ENCODE peak calls at places on chromosomes 12 and 14, in four cellular contexts. R is H1, S is K562, N is HCT116. H is an unnamed sample.

GRCh38 chr12:5244513-5244972 is 187.4 kb upstream of the NTF3 start:
- DNase-seq in S (peak), N (no peak), R (no peak), H (no peak)

GRCh38 chr12:110742718-110743570 is at the start of gene PPP1CC:
- DNase-seq in N (peak), R (peak), S (peak), H (peak)

GRCh38 chr12:117472983-117473382 is 111.6 kb upstream of the NOS1 start:
- DNase-seq in R (peak), S (peak), N (peak), H (peak)

GRCh38 chr12:49784756-49785409 is 43.3 kb downstream of the NCKAP5L start:
- DNase-seq in N (no peak), R (no peak), S (peak), H (no peak)

GRCh38 chr12:44869503-44869902 is 6.6 kb downstream of the NELL2 start:
- DNase-seq in R (no peak), S (no peak), N (no peak), H (no peak)

GRCh38 chr14:34913619-34914018 is 38.5 kb upstream of the BAZ1A start:
- DNase-seq in R (no peak), S (peak), N (no peak), H (no peak)

GRCh38 chr14:28766505-28767238 is at the start of gene FOXG1:
- DNase-seq in R (peak), S (peak), N (no peak), H (no peak)

GRCh38 chr14:89443002-89443660 is 26.1 kb upstream of the FOXN3 start:
- DNase-seq in R (no peak), S (no peak), N (no peak), H (no peak)

GRCh38 chr14:98752660-98753059 is 519.3 kb downstream of the BCL11B start:
- DNase-seq in N (no peak), R (peak), S (no peak), H (no peak)

GRCh38 chr12:64192644-64193043 is 29.5 kb downstream of the KICS2 start:
- DNase-seq in R (no peak), S (no peak), N (no peak), H (no peak)

GRCh38 chr14:32331227-32331597 is 2.1 kb downstream of the AKAP6 start:
- DNase-seq in R (no peak), S (peak), N (no peak), H (no peak)

GRCh38 chr12:95607642-95608041 is 56.4 kb upstream of the USP44 start:
- DNase-seq in S (no peak), R (no peak), N (no peak), H (peak)

GRCh38 chr12:31582155-31582554 is 8.8 kb downstream of the DENND5B start:
- DNase-seq in S (no peak), N (no peak), R (no peak), H (no peak)

GRCh38 chr14:74965770-74966153 is 10.4 kb upstream of the PGF start:
- DNase-seq in S (no peak), N (no peak), R (no peak), H (no peak)

GRCh38 chr14:66709292-66709691 is 201.3 kb downstream of the GPHN start:
- DNase-seq in N (peak), S (no peak), R (no peak), H (peak)

GRCh38 chr14:74085047-74085637 is 386 bp downstream of the LIN52 start:
- DNase-seq in S (peak), R (no peak), N (no peak), H (peak)

GRCh38 chr14:23485311-23485710 is 15.8 kb downstream of the NGDN start:
- DNase-seq in R (peak), N (no peak), S (no peak), H (no peak)

GRCh38 chr14:73633115-73633514 is 11.7 kb upstream of the DNAL1 start:
- DNase-seq in R (no peak), N (no peak), S (no peak), H (no peak)

GRCh38 chr12:79274571-79275064 is 410.0 kb downstream of the SYT1 start:
- DNase-seq in S (no peak), R (peak), N (no peak), H (no peak)

GRCh38 chr14:105411985-105412767 is 7.5 kb upstream of the MTA1 start:
- DNase-seq in R (no peak), N (no peak), S (no peak), H (no peak)

GRCh38 chr14:88933203-88933602 is 108.8 kb downstream of the TTC8 start:
- DNase-seq in R (no peak), S (no peak), N (no peak), H (no peak)

GRCh38 chr12:52366738-52367485 is at the start of gene KRT85:
- DNase-seq in S (no peak), R (no peak), N (no peak), H (no peak)

GRCh38 chr12:118398878-118399277 is 22.5 kb downstream of the SUDS3 start:
- DNase-seq in N (no peak), R (no peak), S (no peak), H (no peak)

GRCh38 chr14:100291305-100292075 is 14.8 kb downstream of the SLC25A29 start:
- DNase-seq in S (no peak), R (no peak), N (no peak), H (no peak)

GRCh38 chr14:99733551-99734405 is 49.7 kb downstream of the CYP46A1 start:
- DNase-seq in N (no peak), R (no peak), S (no peak), H (no peak)

GRCh38 chr14:83883732-83884131 is 1646.2 kb upstream of the FLRT2 start:
- DNase-seq in R (no peak), S (no peak), N (no peak), H (no peak)

GRCh38 chr12:73321776-73322175 is 1049.6 kb downstream of the TRHDE start:
- DNase-seq in S (no peak), R (no peak), N (no peak), H (no peak)

GRCh38 chr12:102439391-102440108 is 40.8 kb downstream of the IGF1 start:
- DNase-seq in S (no peak), R (no peak), N (no peak), H (no peak)

GRCh38 chr14:81137316-81137715 is 83.4 kb downstream of the GTF2A1 start:
- DNase-seq in S (no peak), R (no peak), N (no peak), H (no peak)
- TF ChIP-seq MAX in S (no peak), R (no peak), N (no peak), H (no peak)

GRCh38 chr12:112506513-112507166 is 87.9 kb downstream of the PTPN11 start:
- DNase-seq in R (no peak), S (peak), N (no peak), H (no peak)
- TF ChIP-seq FOSL1 in R (no peak), S (no peak), N (no peak), H (no peak)

GRCh38 chr12:91406920-91407341 is 224.3 kb upstream of the DCN start:
- DNase-seq in R (no peak), N (peak), S (no peak), H (no peak)
- TF ChIP-seq MAX in R (no peak), N (no peak), S (no peak), H (no peak)

DNA sequence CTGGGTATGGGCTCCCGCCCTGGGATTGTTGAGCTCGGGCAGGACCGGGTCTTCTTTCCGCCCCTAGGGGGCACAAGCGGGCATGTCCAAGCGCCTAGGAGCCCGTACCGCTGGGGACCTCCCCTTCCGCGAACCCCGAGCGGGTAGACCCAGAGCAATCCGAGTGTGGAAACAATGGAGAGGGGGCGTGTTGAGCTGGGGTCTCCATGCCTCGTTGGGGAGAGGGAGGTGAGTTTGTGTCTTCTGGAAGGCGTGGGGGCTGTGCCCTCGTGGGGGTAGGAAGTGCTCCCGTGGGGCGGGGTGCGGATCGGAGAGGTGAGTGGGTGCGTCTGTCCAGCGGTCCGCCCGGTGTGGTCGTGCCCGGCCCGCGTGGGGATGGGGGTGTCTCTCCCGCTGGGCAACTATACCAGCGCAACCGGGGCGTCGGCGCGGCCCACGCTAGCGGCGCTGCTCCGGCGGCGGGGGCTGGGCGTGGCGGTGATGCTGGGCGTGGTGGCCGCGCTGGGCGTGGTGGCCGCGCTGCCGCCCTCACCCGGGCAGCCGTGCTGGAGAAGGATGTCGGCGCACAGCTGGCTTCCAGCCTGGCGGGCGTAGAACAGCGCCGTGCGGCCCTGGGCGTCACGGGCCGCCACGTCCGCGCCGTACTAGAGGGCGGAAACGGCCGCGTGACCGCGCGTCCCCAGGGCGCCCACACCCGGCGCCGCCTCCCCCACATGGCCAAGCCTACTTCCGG is 12.2 kb downstream of the AGAP2 start:
- DNase-seq in N (peak), R (peak), S (no peak), H (peak)
- TF ChIP-seq FOSL1 in N (no peak), R (no peak), S (no peak), H (no peak)

DNA sequence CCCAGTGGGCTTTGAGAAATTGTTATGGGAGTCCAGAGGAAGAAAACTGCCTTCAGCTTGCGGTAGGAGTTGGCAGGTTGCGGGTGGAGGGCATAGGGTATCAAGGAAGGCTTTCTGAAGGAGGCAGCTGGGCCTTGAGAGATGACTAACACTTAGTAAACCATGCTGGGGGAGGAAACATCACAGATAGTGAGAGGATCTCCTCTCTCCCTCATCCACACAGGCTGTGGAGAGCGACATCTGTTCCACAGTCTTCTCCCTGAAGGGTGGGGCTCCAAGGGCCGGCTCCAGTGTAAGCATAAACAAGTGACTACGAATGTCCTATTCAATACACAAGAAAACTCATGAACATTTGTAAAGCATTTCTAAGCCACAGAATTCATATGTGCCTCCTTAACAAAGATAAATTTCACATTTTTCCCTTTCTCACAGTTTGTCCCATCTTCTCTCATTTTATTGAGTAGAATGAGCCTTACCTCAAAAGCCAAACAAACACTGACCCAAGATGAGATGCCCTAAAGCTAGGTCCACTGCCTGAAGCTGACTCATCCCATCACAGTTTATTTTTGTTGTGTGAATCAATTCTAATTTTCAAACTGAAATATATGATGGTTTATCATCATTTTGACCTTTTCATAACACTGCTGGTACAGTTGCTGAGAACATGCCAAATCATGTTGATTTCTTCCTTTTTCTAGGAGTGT is 227.9 kb downstream of the SLC25A21 start:
- DNase-seq in S (peak), R (no peak), N (no peak), H (no peak)
- TF ChIP-seq MAX in S (no peak), R (no peak), N (no peak), H (no peak)

GRCh38 chr12:115341442-115341841 is 657.5 kb upstream of the TBX3 start:
- DNase-seq in S (no peak), N (peak), R (no peak), H (no peak)

GRCh38 chr12:115338566-115339294 is 654.8 kb upstream of the TBX3 start:
- DNase-seq in S (no peak), R (no peak), N (no peak), H (no peak)

GRCh38 chr12:115337693-115338543 is 653.9 kb upstream of the TBX3 start:
- DNase-seq in N (peak), S (peak), R (peak), H (peak)

GRCh38 chr12:115343008-115343407 is 659.0 kb upstream of the TBX3 start:
- DNase-seq in S (no peak), N (no peak), R (no peak), H (no peak)

DNA sequence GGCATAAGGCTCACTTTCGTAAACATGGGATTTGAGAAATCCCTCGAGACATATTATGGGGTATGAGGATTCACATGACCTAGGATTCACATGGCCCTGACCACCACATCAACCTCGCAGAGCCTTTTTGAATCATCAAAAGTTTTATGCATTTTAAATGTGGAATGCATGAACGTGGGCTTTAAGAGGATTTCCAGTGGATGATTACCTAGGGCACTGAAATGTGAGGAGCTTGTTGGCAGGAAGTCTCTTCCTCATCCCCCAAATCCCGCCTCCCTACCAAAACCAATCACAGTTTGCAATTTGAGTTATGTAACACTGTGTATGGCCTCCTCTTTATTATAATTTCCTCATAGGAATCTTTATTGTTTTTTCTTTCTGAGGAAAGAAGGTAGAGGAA is 659.6 kb upstream of the TBX3 start:
- DNase-seq in S (no peak), N (no peak), R (no peak), H (no peak)
- TF ChIP-seq FOSL1 in S (no peak), N (no peak), R (no peak), H (no peak)

DNA sequence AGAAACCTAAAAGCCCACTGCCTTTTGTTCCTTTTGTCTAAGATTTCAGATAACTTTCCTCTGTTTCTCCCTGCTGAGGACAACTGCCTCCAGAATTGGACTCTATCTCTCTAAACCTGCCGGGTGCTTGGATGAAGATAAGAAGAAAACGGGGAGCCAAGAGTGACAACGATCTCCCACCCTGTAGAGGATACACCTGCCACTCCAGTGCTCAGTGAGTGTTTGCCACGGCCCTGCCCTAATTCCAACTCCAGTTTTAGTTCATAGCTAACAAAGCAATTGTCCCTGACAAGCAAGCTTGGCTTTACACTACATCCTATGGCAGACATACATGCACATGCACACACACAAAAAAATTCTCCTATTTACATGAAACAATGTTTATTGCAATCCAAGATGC is 39.3 kb downstream of the EPS8 start:
- DNase-seq in R (no peak), S (no peak), N (no peak), H (no peak)
- TF ChIP-seq MAX in R (no peak), S (no peak), N (no peak), H (no peak)

DNA sequence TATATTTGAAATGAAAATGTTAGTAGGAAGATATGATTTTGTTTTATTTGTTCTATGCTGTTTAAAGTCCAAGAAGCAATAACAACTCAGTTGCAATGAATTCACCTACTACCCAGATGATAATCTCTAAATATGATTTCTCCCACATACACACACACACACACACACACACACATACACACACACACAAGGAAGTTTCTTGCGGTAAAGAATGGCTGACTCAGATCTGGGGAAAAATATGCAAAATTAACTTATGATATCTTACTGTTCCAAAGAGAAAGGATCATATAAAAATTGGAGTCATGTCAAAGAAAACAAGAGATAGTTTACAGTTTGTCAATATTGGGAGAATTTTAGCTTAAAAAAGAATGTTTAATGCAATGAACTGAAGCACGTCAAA is 456.7 kb downstream of the SLC16A7 start:
- DNase-seq in R (no peak), N (no peak), S (no peak), H (no peak)
- TF ChIP-seq FOSL1 in R (no peak), N (no peak), S (no peak), H (no peak)